ENCODE peak calls at places on chromosomes 6 and 20, in five cellular contexts. L, X, D, Z and O are unnamed samples.

GRCh38 chr20:39878809-39879208 is 810.2 kb downstream of the MAFB start:
- DNase-seq in L (no peak), X (no peak), D (no peak), Z (no peak), O (no peak)

GRCh38 chr6:134701301-134701700 is 248.6 kb downstream of the ALDH8A1 start:
- DNase-seq in L (no peak), X (no peak), D (no peak), Z (no peak), O (no peak)

GRCh38 chr6:1952726-1953360 is 292.6 kb downstream of the GMDS start:
- DNase-seq in L (no peak), X (no peak), D (peak), Z (peak), O (no peak)

GRCh38 chr6:70841115-70841514 is 115.7 kb downstream of the B3GAT2 start:
- DNase-seq in L (no peak), X (no peak), D (no peak), Z (no peak), O (peak)

GRCh38 chr6:42128460-42129359 is 13.7 kb downstream of the C6orf132 start:
- DNase-seq in L (no peak), X (no peak), D (peak), Z (no peak), O (peak)

GRCh38 chr20:57662028-57662312 is 41.7 kb upstream of the ZBP1 start:
- DNase-seq in L (no peak), X (no peak), D (no peak), Z (no peak), O (peak)

GRCh38 chr20:58576590-58576944 is 61.4 kb upstream of the APCDD1L start:
- DNase-seq in L (no peak), X (no peak), D (no peak), Z (no peak), O (no peak)

GRCh38 chr6:32826996-32827395 is 10.2 kb upstream of the HLA-DOB start:
- DNase-seq in L (no peak), X (no peak), D (no peak), Z (no peak), O (no peak)

GRCh38 chr20:51189814-51190782 is 167.2 kb upstream of the KCNG1 start:
- DNase-seq in L (no peak), X (no peak), D (no peak), Z (no peak), O (no peak)

GRCh38 chr6:83574783-83575182 is 62.4 kb downstream of the PRSS35 start:
- DNase-seq in L (peak), X (no peak), D (no peak), Z (no peak), O (no peak)

GRCh38 chr6:158531970-158532369 is 27.9 kb upstream of the TMEM181 start:
- DNase-seq in L (no peak), X (no peak), D (no peak), Z (no peak), O (no peak)

GRCh38 chr20:58150772-58151171 is 77.7 kb downstream of the ANKRD60 start:
- DNase-seq in L (peak), X (no peak), D (no peak), Z (no peak), O (peak)

GRCh38 chr6:82330171-82330804 is 33.3 kb upstream of the TPBG start:
- DNase-seq in L (no peak), X (no peak), D (no peak), Z (no peak), O (no peak)

GRCh38 chr20:47318027-47318595 is 38.4 kb downstream of the ZMYND8 start:
- DNase-seq in L (peak), X (no peak), D (peak), Z (no peak), O (no peak)

GRCh38 chr6:119308048-119308570 is 41.5 kb downstream of the MAN1A1 start:
- DNase-seq in L (no peak), X (no peak), D (peak), Z (no peak), O (no peak)

GRCh38 chr6:39924283-39924682 is 10.0 kb downstream of the MOCS1 start:
- DNase-seq in L (no peak), X (no peak), D (no peak), Z (no peak), O (no peak)

GRCh38 chr6:10749734-10750133 is 2.1 kb downstream of the TMEM14B start:
- DNase-seq in L (no peak), X (no peak), D (no peak), Z (no peak), O (no peak)

DNA sequence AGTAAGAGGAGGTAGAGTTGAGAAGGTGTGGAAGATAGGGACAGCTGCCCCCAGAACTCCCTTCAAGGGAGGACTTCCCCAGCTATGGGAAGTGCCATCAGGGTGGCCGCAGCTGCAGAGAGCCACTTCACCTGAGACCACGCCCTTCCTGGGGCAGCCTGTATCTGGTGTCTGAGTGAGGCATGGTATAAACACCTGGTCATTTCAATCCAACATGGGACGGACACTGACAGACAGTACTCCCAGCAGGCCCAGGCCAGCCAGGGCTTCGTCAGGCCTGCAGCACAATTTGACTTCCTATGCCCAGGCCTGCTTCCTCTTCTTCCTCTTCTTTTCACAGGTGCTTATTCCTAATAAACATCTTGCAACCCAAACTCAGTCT is 4.5 kb downstream of the SOX12 start:
- DNase-seq in L (no peak), X (no peak), D (no peak), Z (no peak), O (no peak)
- TF ChIP-seq CTCF in L (no peak), X (no peak), D (no peak), Z (no peak), O (no peak)

GRCh38 chr6:137743493-137743892 is 123.6 kb upstream of the TNFAIP3 start:
- DNase-seq in L (no peak), X (no peak), D (no peak), Z (no peak), O (no peak)

GRCh38 chr6:137740347-137740746 is 126.7 kb upstream of the TNFAIP3 start:
- DNase-seq in L (no peak), X (no peak), D (no peak), Z (no peak), O (no peak)

GRCh38 chr6:137738931-137739504 is 128.0 kb upstream of the TNFAIP3 start:
- DNase-seq in L (no peak), X (no peak), D (no peak), Z (no peak), O (no peak)

GRCh38 chr6:137739544-137739943 is 127.5 kb upstream of the TNFAIP3 start:
- DNase-seq in L (no peak), X (no peak), D (no peak), Z (no peak), O (no peak)

GRCh38 chr6:137740967-137741761 is 125.9 kb upstream of the TNFAIP3 start:
- DNase-seq in L (no peak), X (no peak), D (no peak), Z (no peak), O (no peak)
- TF ChIP-seq CTCF in L (no peak), X (no peak), D (no peak), Z (no peak), O (no peak)

GRCh38 chr6:74991573-74992332 is 214.1 kb downstream of the COL12A1 start:
- DNase-seq in L (no peak), X (no peak), D (peak), Z (no peak), O (no peak)
- TF ChIP-seq CTCF in L (no peak), X (no peak), D (peak), Z (peak), O (no peak)

GRCh38 chr6:109224994-109225393 is 129.7 kb downstream of the CEP57L1 start:
- DNase-seq in L (no peak), X (no peak), D (no peak), Z (no peak), O (no peak)
- TF ChIP-seq CTCF in L (no peak), X (no peak), D (no peak), Z (no peak), O (no peak)

DNA sequence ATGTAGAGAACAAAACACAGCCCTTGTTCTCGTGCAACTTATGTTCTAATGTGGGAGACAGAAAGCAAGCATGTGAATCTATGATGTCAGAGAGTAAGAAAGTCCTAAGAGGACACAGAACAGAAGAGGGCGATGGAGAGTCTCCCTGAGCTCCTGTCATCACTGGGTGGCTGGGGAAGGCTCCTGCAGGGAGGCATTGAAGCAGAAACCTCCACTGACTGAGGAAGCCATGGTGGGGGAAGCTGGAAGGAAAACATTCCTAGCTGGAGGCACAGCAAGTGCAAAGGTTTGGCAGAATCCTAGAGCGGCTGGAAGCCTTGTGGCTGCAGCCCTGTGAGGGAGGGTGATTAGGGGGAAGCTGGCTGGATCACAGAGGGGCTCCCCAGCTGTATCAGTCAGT is 248.0 kb downstream of the CDH26 start:
- DNase-seq in L (peak), X (no peak), D (peak), Z (peak), O (peak)
- TF ChIP-seq CTCF in L (peak), X (no peak), D (peak), Z (peak), O (no peak)

GRCh38 chr6:87237804-87238203 is 82.4 kb downstream of the ZNF292 start:
- DNase-seq in L (no peak), X (no peak), D (peak), Z (no peak), O (no peak)

GRCh38 chr6:87243812-87244211 is 78.6 kb upstream of the SMIM8 start:
- DNase-seq in L (no peak), X (no peak), D (no peak), Z (no peak), O (no peak)

GRCh38 chr6:87244380-87244779 is 78.0 kb upstream of the SMIM8 start:
- DNase-seq in L (no peak), X (no peak), D (peak), Z (no peak), O (no peak)

DNA sequence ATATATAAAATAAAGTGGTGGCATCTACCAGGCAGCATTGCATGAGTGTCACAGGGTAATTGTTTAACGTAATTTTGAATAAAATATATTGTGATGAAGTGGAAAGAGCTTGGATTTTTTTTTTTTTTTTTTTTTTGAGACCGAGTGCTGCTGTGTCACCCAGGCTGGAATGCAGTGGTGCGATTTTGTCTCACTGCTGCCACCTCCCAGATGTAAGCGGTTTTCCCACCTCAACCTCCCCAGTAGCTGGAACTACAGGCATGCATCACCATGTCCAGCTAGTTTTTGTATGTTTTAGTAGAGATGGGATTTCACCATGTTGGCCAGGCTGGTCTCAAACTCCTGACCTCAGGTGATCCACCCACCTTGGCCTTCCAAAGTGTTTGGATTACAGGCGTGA is 81.1 kb upstream of the SMIM8 start:
- DNase-seq in L (no peak), X (no peak), D (no peak), Z (no peak), O (no peak)
- TF ChIP-seq CTCF in L (no peak), X (no peak), D (no peak), Z (no peak), O (no peak)

DNA sequence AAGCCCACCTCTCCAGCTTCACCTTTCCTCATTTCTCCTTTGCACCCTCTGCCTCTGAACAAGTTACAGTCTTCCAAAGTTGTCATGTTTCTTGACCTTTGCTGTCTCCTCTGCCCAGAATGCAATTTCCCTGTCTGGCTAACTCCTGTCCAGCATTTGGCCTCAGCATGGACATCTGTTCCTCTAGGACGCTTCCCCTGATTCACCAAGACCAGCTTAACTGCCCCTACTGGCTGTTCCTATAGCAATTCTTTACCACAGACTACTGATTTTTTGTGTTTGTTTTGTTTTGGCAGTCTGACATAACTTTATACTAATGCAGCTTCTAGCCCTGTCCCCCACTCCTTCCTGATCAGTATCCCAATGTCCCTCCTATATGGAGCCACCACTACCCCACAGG is 13.4 kb downstream of the GNL1 start:
- DNase-seq in L (no peak), X (no peak), D (peak), Z (no peak), O (no peak)
- TF ChIP-seq CTCF in L (no peak), X (no peak), D (no peak), Z (peak), O (no peak)